ENCODE peak calls at places on chromosome 19, in five cellular contexts. L, H, U, B and W are unnamed samples.

GRCh38 chr19:52112624-52113023 is 17.1 kb upstream of the ZNF841 start:
- DNase-seq in L (no peak), B (no peak), H (no peak), U (no peak), W (no peak)

GRCh38 chr19:16134510-16134909 is 9.0 kb upstream of the HSH2D start:
- DNase-seq in L (no peak), H (no peak), B (no peak), U (no peak), W (no peak)

GRCh38 chr19:30666301-30666803 is 294.2 kb downstream of the ZNF536 start:
- DNase-seq in L (peak), H (peak), U (peak), B (peak), W (no peak)

GRCh38 chr19:50968709-50969412 is 530 bp downstream of the KLK6 start:
- DNase-seq in H (no peak), L (no peak), U (no peak), B (no peak), W (no peak)

GRCh38 chr19:10142701-10143375 is 23.1 kb upstream of the EIF3G start:
- DNase-seq in U (peak), L (no peak), B (no peak), H (no peak), W (no peak)

GRCh38 chr19:5155586-5156210 is 184.9 kb downstream of the PTPRS start:
- DNase-seq in B (no peak), L (no peak), U (no peak), H (no peak), W (no peak)

GRCh38 chr19:1990230-1991017 is 25.1 kb downstream of the BTBD2 start:
- DNase-seq in L (no peak), H (no peak), B (no peak), U (no peak), W (no peak)

GRCh38 chr19:51131780-51132680 is 7.3 kb downstream of the SIGLEC9 start:
- DNase-seq in L (no peak), B (peak), H (no peak), U (peak), W (no peak)

GRCh38 chr19:38599722-38600121 is 18.0 kb downstream of the MAP4K1 start:
- DNase-seq in B (no peak), H (no peak), L (no peak), U (no peak), W (no peak)

GRCh38 chr19:7862413-7862951 is 11.7 kb downstream of the PRR36 start:
- DNase-seq in U (peak), H (peak), L (no peak), B (peak), W (no peak)

GRCh38 chr19:40718774-40719391 is 2.0 kb downstream of the ITPKC start:
- DNase-seq in H (no peak), U (no peak), B (peak), L (no peak), W (no peak)

GRCh38 chr19:30028992-30029343 is 86.9 kb downstream of the URI1 start:
- DNase-seq in L (no peak), H (no peak), U (no peak), B (no peak), W (no peak)

GRCh38 chr19:37907735-37908066 is 693 bp downstream of the SIPA1L3 start:
- DNase-seq in H (no peak), U (no peak), B (no peak), L (no peak), W (no peak)